ENCODE peak calls at places on chromosomes 16 and 17, in eight cellular contexts. One of them, this sample, is unnamed.
A peak's percentile ranks its signal among the peaks of the same experiment; 100 is the strongest.

GRCh38 chr16:19415461-19415860 is 2.2 kb upstream of the TMC5 start:
- DNase-seq in activated naive CD8-positive, alpha-beta T cell treated with anti-CD3 and anti-CD28 coated beads for 36 hours: no peak
- DNase-seq in amygdala: no peak
- DNase-seq in HS-5: no peak
- DNase-seq in T-helper 1 cell: no peak
- DNase-seq in HEK293T: no peak
- DNase-seq in effector CD4-positive, alpha-beta T cell: no peak
- DNase-seq in activated CD4-positive, alpha-beta T cell treated with anti-CD3 and anti-CD28 coated beads for 24 hours: no peak
- DNase-seq in this sample: no peak

GRCh38 chr16:30637952-30638351 is 12.8 kb upstream of the PRR14 start:
- DNase-seq in activated naive CD8-positive, alpha-beta T cell treated with anti-CD3 and anti-CD28 coated beads for 36 hours: no peak
- DNase-seq in HS-5: peak; percentile 30
- DNase-seq in HEK293T: peak; percentile 48
- DNase-seq in T-helper 1 cell: no peak
- DNase-seq in amygdala: no peak
- DNase-seq in activated CD4-positive, alpha-beta T cell treated with anti-CD3 and anti-CD28 coated beads for 24 hours: no peak
- DNase-seq in effector CD4-positive, alpha-beta T cell: no peak
- DNase-seq in this sample: peak; percentile 74

GRCh38 chr16:79466111-79466510 is 134.4 kb downstream of the MAF start:
- DNase-seq in activated naive CD8-positive, alpha-beta T cell treated with anti-CD3 and anti-CD28 coated beads for 36 hours: no peak
- DNase-seq in activated CD4-positive, alpha-beta T cell treated with anti-CD3 and anti-CD28 coated beads for 24 hours: no peak
- DNase-seq in HEK293T: no peak
- DNase-seq in amygdala: no peak
- DNase-seq in T-helper 1 cell: no peak
- DNase-seq in effector CD4-positive, alpha-beta T cell: no peak
- DNase-seq in HS-5: no peak
- DNase-seq in this sample: no peak

GRCh38 chr17:49523706-49524472 is 28.8 kb downstream of the NGFR start:
- DNase-seq in activated CD4-positive, alpha-beta T cell treated with anti-CD3 and anti-CD28 coated beads for 24 hours: peak; percentile 5
- DNase-seq in effector CD4-positive, alpha-beta T cell: no peak
- DNase-seq in activated naive CD8-positive, alpha-beta T cell treated with anti-CD3 and anti-CD28 coated beads for 36 hours: peak; percentile 54
- DNase-seq in amygdala: no peak
- DNase-seq in T-helper 1 cell: peak; percentile 19
- DNase-seq in HEK293T: no peak
- DNase-seq in HS-5: no peak
- DNase-seq in this sample: peak; percentile 18

GRCh38 chr17:68398731-68399637 is 58.3 kb downstream of the WIPI1 start:
- DNase-seq in activated CD4-positive, alpha-beta T cell treated with anti-CD3 and anti-CD28 coated beads for 24 hours: no peak
- DNase-seq in effector CD4-positive, alpha-beta T cell: no peak
- DNase-seq in activated naive CD8-positive, alpha-beta T cell treated with anti-CD3 and anti-CD28 coated beads for 36 hours: peak; percentile 31
- DNase-seq in HEK293T: peak; percentile 88
- DNase-seq in HS-5: peak; percentile 50
- DNase-seq in T-helper 1 cell: no peak
- DNase-seq in amygdala: no peak
- DNase-seq in this sample: peak; percentile 62

GRCh38 chr17:81519284-81520020 is 6.9 kb upstream of the ACTG1 start:
- DNase-seq in HS-5: no peak
- DNase-seq in activated CD4-positive, alpha-beta T cell treated with anti-CD3 and anti-CD28 coated beads for 24 hours: no peak
- DNase-seq in HEK293T: no peak
- DNase-seq in effector CD4-positive, alpha-beta T cell: peak; percentile 66
- DNase-seq in amygdala: no peak
- DNase-seq in activated naive CD8-positive, alpha-beta T cell treated with anti-CD3 and anti-CD28 coated beads for 36 hours: peak; percentile 79
- DNase-seq in T-helper 1 cell: peak; percentile 77
- DNase-seq in this sample: no peak

GRCh38 chr17:10549108-10549842 is at the start of gene MYH2:
- DNase-seq in HEK293T: no peak
- DNase-seq in amygdala: no peak
- DNase-seq in HS-5: no peak
- DNase-seq in effector CD4-positive, alpha-beta T cell: no peak
- DNase-seq in activated naive CD8-positive, alpha-beta T cell treated with anti-CD3 and anti-CD28 coated beads for 36 hours: no peak
- DNase-seq in activated CD4-positive, alpha-beta T cell treated with anti-CD3 and anti-CD28 coated beads for 24 hours: no peak
- DNase-seq in T-helper 1 cell: no peak
- DNase-seq in this sample: no peak

GRCh38 chr17:37239690-37240344 is 136.0 kb upstream of the C17orf78 start:
- DNase-seq in T-helper 1 cell: no peak
- DNase-seq in effector CD4-positive, alpha-beta T cell: no peak
- DNase-seq in HEK293T: peak; percentile 6
- DNase-seq in activated CD4-positive, alpha-beta T cell treated with anti-CD3 and anti-CD28 coated beads for 24 hours: no peak
- DNase-seq in amygdala: no peak
- DNase-seq in activated naive CD8-positive, alpha-beta T cell treated with anti-CD3 and anti-CD28 coated beads for 36 hours: no peak
- DNase-seq in HS-5: peak; percentile 16
- DNase-seq in this sample: peak; percentile 17

GRCh38 chr17:37160940-37161339 is 212.2 kb downstream of the AATF start:
- DNase-seq in amygdala: no peak
- DNase-seq in effector CD4-positive, alpha-beta T cell: no peak
- DNase-seq in HEK293T: no peak
- DNase-seq in HS-5: peak; percentile 15
- DNase-seq in T-helper 1 cell: no peak
- DNase-seq in activated CD4-positive, alpha-beta T cell treated with anti-CD3 and anti-CD28 coated beads for 24 hours: no peak
- DNase-seq in activated naive CD8-positive, alpha-beta T cell treated with anti-CD3 and anti-CD28 coated beads for 36 hours: no peak
- DNase-seq in this sample: peak; percentile 55

GRCh38 chr17:58401287-58401686 is 16.0 kb downstream of the RNF43 start:
- DNase-seq in HEK293T: no peak
- DNase-seq in effector CD4-positive, alpha-beta T cell: no peak
- DNase-seq in activated CD4-positive, alpha-beta T cell treated with anti-CD3 and anti-CD28 coated beads for 24 hours: no peak
- DNase-seq in HS-5: no peak
- DNase-seq in amygdala: no peak
- DNase-seq in activated naive CD8-positive, alpha-beta T cell treated with anti-CD3 and anti-CD28 coated beads for 36 hours: no peak
- DNase-seq in T-helper 1 cell: no peak
- DNase-seq in this sample: no peak

GRCh38 chr17:40320771-40321501 is 12.0 kb downstream of the RARA start:
- DNase-seq in amygdala: no peak
- DNase-seq in HS-5: no peak
- DNase-seq in effector CD4-positive, alpha-beta T cell: peak; percentile 68
- DNase-seq in T-helper 1 cell: peak; percentile 61
- DNase-seq in activated CD4-positive, alpha-beta T cell treated with anti-CD3 and anti-CD28 coated beads for 24 hours: no peak
- DNase-seq in activated naive CD8-positive, alpha-beta T cell treated with anti-CD3 and anti-CD28 coated beads for 36 hours: peak; percentile 26
- DNase-seq in HEK293T: no peak
- DNase-seq in this sample: no peak

GRCh38 chr16:77594057-77594456 is 128.3 kb upstream of the NUDT7 start:
- DNase-seq in HS-5: no peak
- DNase-seq in effector CD4-positive, alpha-beta T cell: no peak
- DNase-seq in amygdala: no peak
- DNase-seq in HEK293T: no peak
- DNase-seq in activated CD4-positive, alpha-beta T cell treated with anti-CD3 and anti-CD28 coated beads for 24 hours: no peak
- DNase-seq in activated naive CD8-positive, alpha-beta T cell treated with anti-CD3 and anti-CD28 coated beads for 36 hours: no peak
- DNase-seq in T-helper 1 cell: no peak
- DNase-seq in this sample: no peak

GRCh38 chr17:79057727-79058400 is 16.8 kb upstream of the ENGASE start:
- DNase-seq in amygdala: no peak
- DNase-seq in activated CD4-positive, alpha-beta T cell treated with anti-CD3 and anti-CD28 coated beads for 24 hours: no peak
- DNase-seq in effector CD4-positive, alpha-beta T cell: no peak
- DNase-seq in HS-5: no peak
- DNase-seq in activated naive CD8-positive, alpha-beta T cell treated with anti-CD3 and anti-CD28 coated beads for 36 hours: no peak
- DNase-seq in HEK293T: no peak
- DNase-seq in T-helper 1 cell: no peak
- DNase-seq in this sample: no peak

GRCh38 chr17:62787358-62787757 is 20.8 kb downstream of the MARCHF10 start:
- DNase-seq in HS-5: peak; percentile 35
- DNase-seq in activated CD4-positive, alpha-beta T cell treated with anti-CD3 and anti-CD28 coated beads for 24 hours: no peak
- DNase-seq in amygdala: no peak
- DNase-seq in HEK293T: no peak
- DNase-seq in effector CD4-positive, alpha-beta T cell: no peak
- DNase-seq in activated naive CD8-positive, alpha-beta T cell treated with anti-CD3 and anti-CD28 coated beads for 36 hours: no peak
- DNase-seq in T-helper 1 cell: no peak
- DNase-seq in this sample: no peak

GRCh38 chr17:77383613-77384608 is 243.1 kb downstream of the SEC14L1 start:
- DNase-seq in activated CD4-positive, alpha-beta T cell treated with anti-CD3 and anti-CD28 coated beads for 24 hours: no peak
- DNase-seq in activated naive CD8-positive, alpha-beta T cell treated with anti-CD3 and anti-CD28 coated beads for 36 hours: no peak
- DNase-seq in HS-5: no peak
- DNase-seq in amygdala: no peak
- DNase-seq in T-helper 1 cell: no peak
- DNase-seq in effector CD4-positive, alpha-beta T cell: no peak
- DNase-seq in HEK293T: no peak
- DNase-seq in this sample: no peak

GRCh38 chr17:7744416-7744815 is 26.9 kb downstream of the DNAH2 start:
- DNase-seq in T-helper 1 cell: no peak
- DNase-seq in effector CD4-positive, alpha-beta T cell: no peak
- DNase-seq in activated naive CD8-positive, alpha-beta T cell treated with anti-CD3 and anti-CD28 coated beads for 36 hours: no peak
- DNase-seq in amygdala: no peak
- DNase-seq in HEK293T: no peak
- DNase-seq in HS-5: no peak
- DNase-seq in activated CD4-positive, alpha-beta T cell treated with anti-CD3 and anti-CD28 coated beads for 24 hours: no peak
- DNase-seq in this sample: no peak

GRCh38 chr17:81445642-81446500 is 50.6 kb downstream of the BAHCC1 start:
- DNase-seq in effector CD4-positive, alpha-beta T cell: no peak
- DNase-seq in activated naive CD8-positive, alpha-beta T cell treated with anti-CD3 and anti-CD28 coated beads for 36 hours: no peak
- DNase-seq in HEK293T: no peak
- DNase-seq in activated CD4-positive, alpha-beta T cell treated with anti-CD3 and anti-CD28 coated beads for 24 hours: no peak
- DNase-seq in T-helper 1 cell: no peak
- DNase-seq in HS-5: no peak
- DNase-seq in amygdala: no peak
- DNase-seq in this sample: no peak

GRCh38 chr17:67435122-67435521 is 58.0 kb downstream of the PITPNC1 start:
- DNase-seq in HEK293T: no peak
- DNase-seq in activated CD4-positive, alpha-beta T cell treated with anti-CD3 and anti-CD28 coated beads for 24 hours: peak; percentile 16
- DNase-seq in effector CD4-positive, alpha-beta T cell: peak; percentile 45
- DNase-seq in amygdala: no peak
- DNase-seq in T-helper 1 cell: peak; percentile 32
- DNase-seq in activated naive CD8-positive, alpha-beta T cell treated with anti-CD3 and anti-CD28 coated beads for 36 hours: peak; percentile 49
- DNase-seq in HS-5: no peak
- DNase-seq in this sample: no peak

GRCh38 chr17:59287452-59287851 is 44.0 kb upstream of the YPEL2 start:
- DNase-seq in activated naive CD8-positive, alpha-beta T cell treated with anti-CD3 and anti-CD28 coated beads for 36 hours: no peak
- DNase-seq in HS-5: peak; percentile 49
- DNase-seq in HEK293T: no peak
- DNase-seq in activated CD4-positive, alpha-beta T cell treated with anti-CD3 and anti-CD28 coated beads for 24 hours: no peak
- DNase-seq in T-helper 1 cell: no peak
- DNase-seq in amygdala: no peak
- DNase-seq in effector CD4-positive, alpha-beta T cell: no peak
- DNase-seq in this sample: peak; percentile 71

GRCh38 chr17:8753976-8754440 is 4.3 kb downstream of the SPDYE4 start:
- DNase-seq in activated CD4-positive, alpha-beta T cell treated with anti-CD3 and anti-CD28 coated beads for 24 hours: no peak
- DNase-seq in HS-5: peak; percentile 3
- DNase-seq in amygdala: no peak
- DNase-seq in activated naive CD8-positive, alpha-beta T cell treated with anti-CD3 and anti-CD28 coated beads for 36 hours: no peak
- DNase-seq in T-helper 1 cell: no peak
- DNase-seq in HEK293T: peak; percentile 53
- DNase-seq in effector CD4-positive, alpha-beta T cell: no peak
- DNase-seq in this sample: peak; percentile 17

GRCh38 chr16:88338111-88338510 is 44.6 kb upstream of the ZNF469 start:
- DNase-seq in activated CD4-positive, alpha-beta T cell treated with anti-CD3 and anti-CD28 coated beads for 24 hours: no peak
- DNase-seq in activated naive CD8-positive, alpha-beta T cell treated with anti-CD3 and anti-CD28 coated beads for 36 hours: no peak
- DNase-seq in amygdala: no peak
- DNase-seq in T-helper 1 cell: no peak
- DNase-seq in HEK293T: no peak
- DNase-seq in HS-5: no peak
- DNase-seq in effector CD4-positive, alpha-beta T cell: no peak
- DNase-seq in this sample: no peak

GRCh38 chr17:7912927-7913524 is 3.1 kb downstream of the RNF227 start:
- DNase-seq in amygdala: no peak
- DNase-seq in effector CD4-positive, alpha-beta T cell: peak; percentile 38
- DNase-seq in activated naive CD8-positive, alpha-beta T cell treated with anti-CD3 and anti-CD28 coated beads for 36 hours: peak; percentile 36
- DNase-seq in T-helper 1 cell: peak; percentile 20
- DNase-seq in activated CD4-positive, alpha-beta T cell treated with anti-CD3 and anti-CD28 coated beads for 24 hours: no peak
- DNase-seq in HEK293T: peak; percentile 64
- DNase-seq in HS-5: no peak
- DNase-seq in this sample: peak; percentile 74

GRCh38 chr17:6623941-6624340 is 16.6 kb downstream of the KIAA0753 start:
- DNase-seq in amygdala: no peak
- DNase-seq in HEK293T: no peak
- DNase-seq in activated naive CD8-positive, alpha-beta T cell treated with anti-CD3 and anti-CD28 coated beads for 36 hours: no peak
- DNase-seq in T-helper 1 cell: no peak
- DNase-seq in effector CD4-positive, alpha-beta T cell: no peak
- DNase-seq in activated CD4-positive, alpha-beta T cell treated with anti-CD3 and anti-CD28 coated beads for 24 hours: no peak
- DNase-seq in HS-5: no peak
- DNase-seq in this sample: no peak

GRCh38 chr17:7156342-7156940 is 22.7 kb downstream of the ASGR1 start:
- DNase-seq in effector CD4-positive, alpha-beta T cell: no peak
- DNase-seq in activated CD4-positive, alpha-beta T cell treated with anti-CD3 and anti-CD28 coated beads for 24 hours: no peak
- DNase-seq in HEK293T: no peak
- DNase-seq in amygdala: no peak
- DNase-seq in HS-5: no peak
- DNase-seq in T-helper 1 cell: no peak
- DNase-seq in activated naive CD8-positive, alpha-beta T cell treated with anti-CD3 and anti-CD28 coated beads for 36 hours: no peak
- DNase-seq in this sample: no peak

GRCh38 chr17:74856113-74856512 is 3.6 kb downstream of the GRIN2C start:
- DNase-seq in activated naive CD8-positive, alpha-beta T cell treated with anti-CD3 and anti-CD28 coated beads for 36 hours: no peak
- DNase-seq in HEK293T: no peak
- DNase-seq in effector CD4-positive, alpha-beta T cell: no peak
- DNase-seq in T-helper 1 cell: no peak
- DNase-seq in amygdala: no peak
- DNase-seq in HS-5: no peak
- DNase-seq in activated CD4-positive, alpha-beta T cell treated with anti-CD3 and anti-CD28 coated beads for 24 hours: no peak
- DNase-seq in this sample: no peak

GRCh38 chr16:53530046-53530445 is 27.0 kb upstream of the AKTIP start:
- DNase-seq in effector CD4-positive, alpha-beta T cell: no peak
- DNase-seq in activated naive CD8-positive, alpha-beta T cell treated with anti-CD3 and anti-CD28 coated beads for 36 hours: no peak
- DNase-seq in activated CD4-positive, alpha-beta T cell treated with anti-CD3 and anti-CD28 coated beads for 24 hours: no peak
- DNase-seq in amygdala: no peak
- DNase-seq in HS-5: no peak
- DNase-seq in T-helper 1 cell: no peak
- DNase-seq in HEK293T: no peak
- DNase-seq in this sample: no peak

This sample was measured in LHCN-M2.